ENCODE peak calls at places on chromosomes 12 and 14, in nine cellular contexts. W, I, O, V, X, E, C, K and J are unnamed samples. For H3K4me1, the result is how much of the 10 kb centered on the place peaks cover.

GRCh38 chr12:30010071-30011052 is 226.6 kb upstream of the TMTC1 start:
- DNase-seq in W (no peak), I (no peak), O (no peak), V (no peak), X (no peak), E (no peak), C (no peak), K (no peak), J (no peak)

GRCh38 chr12:130830246-130830551 is 8.9 kb downstream of the STX2 start:
- DNase-seq in W (no peak), I (no peak), O (no peak), V (no peak), X (no peak), E (no peak), C (no peak), K (no peak), J (peak)

GRCh38 chr12:95601626-95602025 is 50.4 kb upstream of the USP44 start:
- DNase-seq in W (no peak), I (no peak), O (no peak), V (no peak), X (no peak), E (no peak), C (no peak), K (no peak), J (no peak)

GRCh38 chr14:30875788-30876053 is 1.4 kb downstream of the COCH start:
- DNase-seq in W (no peak), I (no peak), O (no peak), V (no peak), X (no peak), E (no peak), C (no peak), K (no peak), J (no peak)

GRCh38 chr14:44505588-44505987 is 1.5 kb downstream of the FSCB start:
- DNase-seq in W (no peak), I (no peak), O (no peak), V (no peak), X (no peak), E (no peak), C (no peak), K (no peak), J (no peak)

GRCh38 chr12:50239355-50239891 is 43.9 kb downstream of the LIMA1 start:
- DNase-seq in W (no peak), I (no peak), O (no peak), V (no peak), X (no peak), E (no peak), C (no peak), K (no peak), J (no peak)

GRCh38 chr14:105086833-105087307 is 21.6 kb upstream of the GPR132 start:
- DNase-seq in W (no peak), I (peak), O (peak), V (peak), X (peak), E (peak), C (peak), K (peak), J (peak)

GRCh38 chr14:38290601-38291190 is 34.8 kb upstream of the CLEC14A start:
- DNase-seq in W (no peak), I (no peak), O (no peak), V (peak), X (no peak), E (no peak), C (no peak), K (no peak), J (peak)

GRCh38 chr12:53969588-53970259 is 3.2 kb upstream of the HOXC11 start:
- DNase-seq in W (no peak), I (no peak), O (no peak), V (no peak), X (peak), E (no peak), C (no peak), K (no peak), J (no peak)

GRCh38 chr14:70832536-70833305 is 23.4 kb upstream of the MAP3K9 start:
- DNase-seq in W (no peak), I (no peak), O (peak), V (no peak), X (no peak), E (peak), C (no peak), K (no peak), J (no peak)

GRCh38 chr12:94172031-94172430 is 23.7 kb downstream of the PLXNC1 start:
- DNase-seq in W (no peak), I (peak), O (no peak), V (no peak), X (no peak), E (no peak), C (no peak), K (peak), J (peak)

GRCh38 chr14:92451755-92452154 is 61.8 kb upstream of the RIN3 start:
- DNase-seq in W (no peak), I (no peak), O (no peak), V (no peak), X (no peak), E (no peak), C (no peak), K (no peak), J (no peak)

GRCh38 chr14:101442451-101442850 is 118.8 kb upstream of the DIO3 start:
- DNase-seq in W (no peak), I (no peak), O (no peak), V (no peak), X (no peak), E (no peak), C (no peak), K (no peak), J (no peak)

GRCh38 chr12:50642755-50643154 is 121.1 kb upstream of the ATF1 start:
- DNase-seq in W (no peak), I (no peak), O (no peak), V (no peak), X (no peak), E (no peak), C (no peak), K (no peak), J (no peak)

GRCh38 chr14:65784574-65784973 is 372.0 kb downstream of the FUT8 start:
- DNase-seq in W (no peak), I (no peak), O (no peak), V (no peak), X (no peak), E (no peak), C (no peak), K (no peak), J (no peak)

GRCh38 chr14:89444536-89445125 is 27.6 kb upstream of the FOXN3 start:
- DNase-seq in W (no peak), I (no peak), O (no peak), V (no peak), X (no peak), E (no peak), C (no peak), K (no peak), J (no peak)

GRCh38 chr14:88765130-88765529 is 27.6 kb downstream of the EML5 start:
- DNase-seq in W (no peak), I (no peak), O (no peak), V (no peak), X (no peak), E (no peak), C (no peak), K (no peak), J (no peak)

GRCh38 chr14:47917344-47917954 is 242.0 kb upstream of the MDGA2 start:
- DNase-seq in W (no peak), I (no peak), O (peak), V (no peak), X (no peak), E (peak), C (no peak), K (no peak), J (peak)

GRCh38 chr12:50934981-50935807 is 17.1 kb upstream of the HIGD1C start:
- DNase-seq in W (no peak), I (no peak), O (no peak), V (no peak), X (no peak), E (no peak), C (no peak), K (no peak), J (no peak)

GRCh38 chr14:89956294-89957009 is 725 bp downstream of the TDP1 start:
- DNase-seq in W (peak), I (peak), O (peak), V (peak), X (peak), E (peak), C (no peak), K (peak), J (peak)

GRCh38 chr12:41532072-41532471 is 344.0 kb downstream of the PDZRN4 start:
- DNase-seq in W (no peak), I (no peak), O (no peak), V (no peak), X (no peak), E (no peak), C (no peak), K (no peak), J (no peak)

GRCh38 chr14:61525293-61526011 is 169.9 kb upstream of the HIF1A start:
- DNase-seq in W (peak), I (peak), O (peak), V (peak), X (peak), E (peak), C (peak), K (peak), J (peak)

GRCh38 chr12:106461730-106462129 is 104.2 kb downstream of the POLR3B start:
- DNase-seq in W (no peak), I (no peak), O (no peak), V (no peak), X (no peak), E (no peak), C (no peak), K (no peak), J (no peak)

GRCh38 chr12:109738878-109739665 is 25.4 kb downstream of the FAM222A start:
- DNase-seq in W (no peak), I (no peak), O (no peak), V (peak), X (peak), E (peak), C (no peak), K (peak), J (peak)

GRCh38 chr12:45268672-45269406 is 52.9 kb downstream of the ANO6 start:
- DNase-seq in W (no peak), I (peak), O (peak), V (peak), X (peak), E (peak), C (peak), K (peak), J (peak)

GRCh38 chr14:21075719-21076437 is 5.8 kb downstream of the ARHGEF40 start:
- DNase-seq in W (no peak), I (no peak), O (no peak), V (no peak), X (no peak), E (no peak), C (no peak), K (no peak), J (no peak)

GRCh38 chr14:92948647-92949046 is 25.7 kb downstream of the CHGA start:
- DNase-seq in W (no peak), I (no peak), O (peak), V (no peak), X (no peak), E (no peak), C (no peak), K (no peak), J (no peak)

GRCh38 chr12:131673519-131674265 is 37.2 kb upstream of the SFSWAP start:
- DNase-seq in W (no peak), I (no peak), O (no peak), V (no peak), X (no peak), E (no peak), C (no peak), K (no peak), J (no peak)

GRCh38 chr12:45369065-45369464 is 153.2 kb downstream of the ANO6 start:
- DNase-seq in W (no peak), I (no peak), O (no peak), V (no peak), X (no peak), E (no peak), C (no peak), K (no peak), J (no peak)

DNA sequence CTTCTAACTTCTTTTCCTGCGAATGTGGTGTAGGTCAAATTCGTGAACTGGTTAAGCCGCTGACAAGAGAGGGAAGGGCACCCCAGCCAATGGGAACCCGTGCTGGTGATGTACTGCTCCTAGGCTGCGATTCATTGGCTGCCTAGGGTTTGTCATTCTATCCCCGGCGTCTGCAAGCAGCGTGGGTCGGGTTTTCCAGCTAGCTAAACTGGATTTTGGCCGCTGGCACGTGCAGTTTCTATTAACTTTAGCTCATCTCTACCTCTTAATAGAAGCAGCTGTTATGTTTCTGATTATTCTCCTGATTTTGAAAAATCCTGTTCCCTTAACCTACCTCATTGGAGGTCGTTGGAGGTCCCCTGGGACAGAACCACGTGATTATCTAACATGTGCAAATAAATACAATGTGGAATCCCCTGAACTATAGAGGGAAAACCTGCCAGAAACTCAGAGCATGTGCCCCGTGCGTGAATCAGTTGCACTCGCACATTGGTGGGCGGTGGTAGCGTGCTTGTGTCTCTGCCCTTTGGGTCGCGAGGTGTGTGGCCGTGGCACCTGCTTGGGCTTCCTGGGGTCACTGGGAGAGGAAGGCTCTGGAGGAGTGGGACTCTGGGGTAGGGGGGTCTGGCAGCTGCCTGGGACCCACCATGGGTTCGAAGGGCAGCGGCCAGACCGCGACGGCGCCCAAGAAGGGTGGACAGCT is 876 bp upstream of the PPM1A start:
- DNase-seq in W (peak), I (peak), O (peak), V (peak), X (peak), E (peak), C (peak), K (peak), J (peak)
- TF ChIP-seq POLR2A in W (peak), I (peak), O (peak), V (no peak), X (peak), E (peak), C (no peak), K (no peak), J (no peak)

DNA sequence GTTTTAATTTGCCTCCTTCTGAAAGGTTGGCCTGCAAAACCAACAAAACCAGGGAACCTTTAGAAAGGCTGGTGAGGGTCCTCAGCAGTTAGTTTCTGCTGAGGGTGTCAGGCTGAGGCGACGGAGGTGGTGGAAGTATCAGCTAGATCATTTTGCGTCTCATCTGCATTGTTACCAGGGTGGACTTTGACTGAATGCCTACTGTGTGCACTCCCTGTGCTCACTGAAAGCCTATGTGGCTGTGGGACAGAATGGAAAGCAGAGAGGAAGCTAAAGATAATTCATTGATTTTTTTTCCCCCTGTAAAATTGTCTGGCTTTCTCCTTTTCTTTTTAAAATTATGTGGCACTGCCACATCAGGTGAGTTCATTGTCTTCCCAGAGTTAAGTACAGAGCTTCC is 68.4 kb upstream of the SRSF5 start:
- DNase-seq in W (no peak), I (no peak), O (no peak), V (no peak), X (no peak), E (no peak), C (no peak), K (no peak), J (no peak)
- H3K4me1 ChIP-seq in W (under half), I (half or more), O (under half), V (under half), X (under half), E (half or more), C (under half), K (half or more), J (half or more)

GRCh38 chr12:125336246-125336645 is 271.0 kb downstream of the AACS start:
- DNase-seq in W (no peak), I (no peak), O (no peak), V (no peak), X (no peak), E (no peak), C (no peak), K (no peak), J (no peak)

GRCh38 chr12:125329239-125330238 is 264.3 kb downstream of the AACS start:
- DNase-seq in W (no peak), I (no peak), O (no peak), V (no peak), X (no peak), E (no peak), C (no peak), K (no peak), J (no peak)

GRCh38 chr12:125331342-125332052 is 266.3 kb downstream of the AACS start:
- DNase-seq in W (no peak), I (no peak), O (peak), V (no peak), X (no peak), E (no peak), C (peak), K (no peak), J (no peak)

GRCh38 chr12:125332900-125333299 is 267.7 kb downstream of the AACS start:
- DNase-seq in W (no peak), I (no peak), O (no peak), V (no peak), X (no peak), E (no peak), C (no peak), K (no peak), J (no peak)

DNA sequence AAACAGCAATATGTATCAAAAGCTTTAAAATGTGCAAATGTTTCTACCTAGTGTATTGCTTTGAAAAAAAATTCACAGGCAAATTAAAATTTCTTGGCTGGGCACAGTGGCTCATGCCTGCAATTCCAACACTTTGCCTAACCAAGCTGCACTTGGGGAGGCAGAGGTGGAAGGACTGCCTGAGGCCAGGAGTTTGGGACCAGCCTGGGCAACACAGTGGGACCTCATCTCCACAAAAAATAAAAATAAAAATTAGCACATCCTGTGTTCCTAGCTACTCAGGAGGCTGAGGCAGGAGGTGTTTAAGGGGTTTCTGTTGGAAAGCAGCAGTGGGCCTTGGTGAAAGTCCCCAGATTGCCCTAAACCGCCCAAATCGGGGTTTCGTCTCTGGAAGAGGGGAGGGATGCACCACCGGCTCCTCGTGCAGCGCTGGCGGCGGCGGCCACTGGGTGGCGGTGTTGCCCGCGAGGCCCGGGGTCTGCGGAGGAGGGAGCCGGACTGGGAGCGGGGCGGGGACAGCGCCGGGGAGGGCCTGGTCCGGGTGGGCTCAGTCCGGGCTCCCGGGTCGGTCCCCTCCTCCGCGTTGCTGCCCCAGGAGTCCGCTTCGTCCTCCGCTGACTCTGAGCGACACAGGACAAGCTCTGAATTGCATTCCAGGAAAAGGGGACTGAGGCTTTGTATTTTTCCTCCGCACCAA is 265.6 kb downstream of the AACS start:
- DNase-seq in W (no peak), I (peak), O (peak), V (peak), X (peak), E (peak), C (peak), K (peak), J (peak)
- TF ChIP-seq CTCF in W (peak), I (peak), O (peak), V (peak), X (peak), E (peak), C (peak), K (peak), J (peak)

GRCh38 chr14:24189059-24189375 is 401 bp upstream of the IPO4 start:
- DNase-seq in W (no peak), I (no peak), O (no peak), V (no peak), X (no peak), E (no peak), C (no peak), K (no peak), J (no peak)
- TF ChIP-seq POLR2A in W (no peak), I (no peak), O (no peak), V (no peak), X (no peak), E (no peak), C (no peak), K (no peak), J (no peak)

DNA sequence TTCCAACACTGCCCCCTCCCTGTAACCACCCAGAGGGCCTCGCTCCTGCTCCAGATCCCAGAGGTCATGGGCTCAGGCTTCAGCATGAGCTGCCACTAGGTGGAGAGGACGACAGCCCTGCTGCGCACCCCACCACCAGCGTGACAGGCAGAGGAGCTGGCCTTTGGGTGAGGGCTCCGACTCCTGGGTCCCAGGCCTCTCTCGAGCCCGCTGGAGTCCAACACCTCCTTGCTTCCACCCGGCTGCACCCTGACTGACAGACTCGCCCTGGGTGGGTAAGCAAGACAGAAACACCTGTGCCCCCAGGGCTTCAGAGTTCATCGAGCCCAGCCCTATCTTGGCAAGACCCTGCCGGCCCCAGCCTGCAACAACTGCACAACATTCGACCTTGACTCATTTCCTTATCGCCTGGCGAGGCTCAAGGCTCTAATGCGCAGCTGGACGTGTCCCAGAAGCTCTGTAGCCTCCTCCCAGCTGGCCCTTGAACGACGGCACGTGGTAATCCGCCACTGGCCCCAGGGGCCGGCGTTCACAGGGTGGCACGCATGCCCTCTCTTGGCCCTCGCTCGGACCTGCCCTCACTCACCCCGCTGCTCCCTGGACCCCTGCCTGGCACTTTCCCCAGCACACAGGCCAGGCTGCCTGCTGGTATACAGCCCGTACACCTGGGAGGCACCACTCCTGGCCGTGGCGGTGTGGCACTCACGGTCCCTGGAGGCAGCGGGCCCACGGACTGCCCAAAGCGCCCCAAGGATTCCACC is 28.0 kb downstream of the VPS37B start:
- DNase-seq in W (no peak), I (peak), O (peak), V (peak), X (peak), E (peak), C (peak), K (no peak), J (peak)
- H3K4me1 ChIP-seq in W (under half), I (under half), O (half or more), V (half or more), X (under half), E (under half), C (under half), K (under half), J (half or more)